ENCODE peak calls at places on chromosomes 11 and 22, in seven cellular contexts. R, S, Y, E, C, U and X are unnamed samples.

GRCh38 chr22:44181033-44181911 is 547 bp downstream of the PARVG start:
- DNase-seq in R (peak; percentile 56), C (no peak), E (no peak), S (no peak), Y (peak; percentile 54), U (peak; percentile 47), X (peak; percentile 31)

GRCh38 chr11:44270403-44271192 is 39.3 kb downstream of the ALX4 start:
- DNase-seq in R (no peak), E (no peak), S (no peak), U (no peak), C (no peak), Y (no peak), X (no peak)

GRCh38 chr11:2554338-2555240 is 109.8 kb downstream of the KCNQ1 start:
- DNase-seq in E (peak; percentile 52), C (no peak), R (no peak), U (peak; percentile 11), Y (no peak), S (no peak), X (no peak)

GRCh38 chr11:57536947-57537654 is at the start of gene SMTNL1:
- DNase-seq in C (no peak), R (no peak), S (no peak), Y (no peak), E (no peak), U (no peak), X (no peak)

GRCh38 chr22:41535244-41535643 is 9.0 kb downstream of the POLR3H start:
- DNase-seq in Y (no peak), S (peak; percentile 52), R (no peak), E (no peak), C (peak; percentile 60), U (no peak), X (no peak)

GRCh38 chr22:37089451-37089850 is 20.1 kb downstream of the TMPRSS6 start:
- DNase-seq in C (no peak), Y (no peak), S (peak; percentile 33), U (no peak), E (peak; percentile 26), R (no peak), X (no peak)

GRCh38 chr11:57772562-57772961 is 11.0 kb downstream of the CTNND1 start:
- DNase-seq in C (no peak), E (no peak), R (no peak), Y (no peak), S (no peak), U (no peak), X (peak; percentile 57)

GRCh38 chr11:36349345-36350136 is 53.5 kb downstream of the PRR5L start:
- DNase-seq in Y (no peak), R (no peak), C (peak; percentile 42), U (no peak), S (no peak), E (no peak), X (no peak)

GRCh38 chr22:27436591-27436990 is 365.0 kb downstream of the MN1 start:
- DNase-seq in Y (no peak), R (no peak), E (no peak), S (no peak), U (no peak), C (no peak), X (no peak)

GRCh38 chr22:16973591-16974297 is 34.3 kb downstream of the GAB4 start:
- DNase-seq in S (no peak), R (no peak), Y (no peak), U (no peak), E (no peak), C (no peak), X (no peak)

GRCh38 chr22:48892571-48893287 is 934.9 kb downstream of the BRD1 start:
- DNase-seq in E (no peak), S (no peak), R (no peak), C (no peak), Y (no peak), U (no peak), X (no peak)

GRCh38 chr22:48894064-48894671 is 933.5 kb downstream of the BRD1 start:
- DNase-seq in Y (no peak), R (no peak), E (no peak), C (no peak), S (no peak), U (no peak), X (no peak)

GRCh38 chr22:48894804-48895250 is 932.8 kb downstream of the BRD1 start:
- DNase-seq in E (no peak), U (no peak), S (no peak), R (no peak), C (no peak), Y (no peak), X (no peak)

GRCh38 chr22:48891688-48892380 is 935.8 kb downstream of the BRD1 start:
- DNase-seq in Y (no peak), E (no peak), S (no peak), U (no peak), R (no peak), C (no peak), X (no peak)

DNA sequence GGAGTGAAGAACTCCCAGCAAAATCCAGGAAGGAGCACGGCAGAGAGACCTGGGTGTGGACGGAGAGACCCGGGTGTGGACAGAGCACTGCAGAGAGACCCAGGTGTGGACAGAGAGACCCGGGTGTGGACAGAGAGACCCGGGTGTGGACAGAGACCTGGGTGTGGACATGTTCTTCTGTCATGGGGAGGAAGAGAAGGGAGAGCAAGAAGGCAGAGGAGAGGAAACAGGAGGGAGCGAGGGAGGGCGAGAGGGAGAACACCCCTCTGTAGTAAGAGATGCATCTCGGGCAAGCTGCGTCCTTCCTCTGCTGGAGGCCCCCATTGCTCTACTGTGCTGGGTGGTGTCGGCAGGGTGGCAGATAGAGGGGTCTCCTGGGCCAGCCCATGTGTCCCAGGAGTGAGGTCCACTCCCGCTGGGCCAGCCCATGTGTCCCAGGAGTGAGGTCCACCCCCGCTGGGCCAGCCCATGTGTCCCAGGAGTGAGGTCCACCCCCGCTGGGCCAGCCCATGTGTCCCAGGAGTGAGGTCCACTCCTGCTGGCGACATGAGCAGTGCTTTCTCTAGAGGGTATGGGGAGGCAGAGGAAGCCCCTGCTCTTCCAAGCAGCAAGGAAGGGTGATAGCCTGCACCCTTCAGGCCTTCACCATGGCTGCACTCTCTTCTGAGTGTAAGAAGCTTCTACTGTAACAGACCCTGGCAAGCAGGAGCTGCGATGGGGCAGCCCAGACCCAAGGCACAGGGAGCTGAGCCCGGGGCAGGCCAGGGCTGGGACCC is 934.2 kb downstream of the BRD1 start:
- DNase-seq in S (no peak), U (no peak), R (no peak), C (no peak), Y (no peak), E (no peak), X (no peak)
- H3K9me3 ChIP-seq in S (no peaks in the 10 kb centered on the region), U (peaks cover 9% of the 10 kb centered on the region), R (no peaks in the 10 kb centered on the region), C (no peaks in the 10 kb centered on the region), Y (no peaks in the 10 kb centered on the region), E (no peaks in the 10 kb centered on the region), X (peaks cover 4% of the 10 kb centered on the region)

DNA sequence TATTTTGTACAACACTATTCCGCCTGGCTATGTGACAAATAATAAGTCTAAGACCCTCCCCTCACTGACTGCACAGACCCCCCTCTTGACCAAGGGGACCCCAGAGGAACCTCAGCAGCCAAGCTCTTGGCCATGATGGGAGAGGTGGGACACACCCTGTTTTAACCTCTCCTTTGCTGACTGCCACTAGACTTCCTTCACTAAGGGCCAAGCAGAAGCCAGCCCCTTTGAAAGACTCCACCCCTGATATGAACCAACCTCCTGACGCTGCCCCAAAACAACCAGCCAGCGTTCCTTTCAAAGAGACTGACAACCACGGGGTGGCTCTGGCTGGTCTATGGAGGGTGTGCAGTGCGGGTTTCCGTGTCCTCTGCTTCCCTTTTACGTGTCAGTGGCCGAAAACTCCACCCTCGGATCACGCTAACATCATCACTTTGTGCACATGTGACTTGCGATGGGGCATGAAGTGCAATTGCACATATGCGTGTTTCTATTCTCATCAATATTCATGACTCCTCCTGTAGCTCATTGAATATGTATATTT is 643.8 kb downstream of the TBC1D22A start:
- DNase-seq in E (no peak), S (no peak), C (no peak), R (no peak), Y (no peak), U (no peak), X (no peak)
- H3K9me3 ChIP-seq in E (no peaks in the 10 kb centered on the region), S (no peaks in the 10 kb centered on the region), C (no peaks in the 10 kb centered on the region), R (no peaks in the 10 kb centered on the region), Y (no peaks in the 10 kb centered on the region), U (no peaks in the 10 kb centered on the region), X (no peaks in the 10 kb centered on the region)

GRCh38 chr22:47327241-47327640 is 564.8 kb downstream of the TBC1D22A start:
- DNase-seq in C (no peak), R (no peak), Y (no peak), S (no peak), E (no peak), U (no peak), X (no peak)

GRCh38 chr22:47328550-47329243 is 566.2 kb downstream of the TBC1D22A start:
- DNase-seq in U (no peak), R (no peak), E (no peak), S (peak; percentile 76), C (no peak), Y (no peak), X (peak; percentile 95)

GRCh38 chr22:47332246-47332980 is 570.0 kb downstream of the TBC1D22A start:
- DNase-seq in E (no peak), S (no peak), Y (no peak), U (no peak), R (no peak), C (no peak), X (no peak)

GRCh38 chr22:47331750-47332149 is 569.3 kb downstream of the TBC1D22A start:
- DNase-seq in U (no peak), Y (no peak), C (no peak), S (no peak), R (no peak), E (no peak), X (no peak)

GRCh38 chr22:47329727-47330653 is 567.5 kb downstream of the TBC1D22A start:
- DNase-seq in R (no peak), C (no peak), E (no peak), S (no peak), Y (no peak), U (no peak), X (no peak)
- H3K9me3 ChIP-seq in R (no peaks in the 10 kb centered on the region), C (no peaks in the 10 kb centered on the region), E (no peaks in the 10 kb centered on the region), S (peaks cover 9% of the 10 kb centered on the region), Y (no peaks in the 10 kb centered on the region), U (peaks cover 11% of the 10 kb centered on the region), X (peaks cover 10% of the 10 kb centered on the region)

DNA sequence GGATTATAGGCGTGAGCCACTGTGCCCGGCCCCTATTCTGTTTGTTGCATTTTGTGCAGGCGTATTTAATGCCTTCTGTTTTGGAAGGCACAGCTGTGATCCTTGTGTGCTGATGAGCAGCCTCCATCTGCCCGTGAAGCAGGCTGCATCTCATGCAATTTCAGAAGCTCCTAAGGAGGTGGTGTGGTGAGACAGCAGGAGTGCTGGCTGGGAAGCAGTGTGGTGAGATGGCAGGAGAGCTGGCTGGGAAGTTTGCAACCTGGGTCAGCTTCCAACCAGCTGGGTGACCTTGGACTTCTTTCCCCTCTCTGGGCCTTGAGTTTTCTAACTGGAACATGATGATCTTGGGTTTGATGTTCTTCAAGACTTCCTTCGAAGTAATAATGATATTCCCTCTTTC is 525.1 kb downstream of the TBC1D22A start:
- DNase-seq in Y (no peak), C (no peak), U (no peak), E (no peak), S (no peak), R (no peak), X (no peak)
- H3K9me3 ChIP-seq in Y (no peaks in the 10 kb centered on the region), C (no peaks in the 10 kb centered on the region), U (no peaks in the 10 kb centered on the region), E (no peaks in the 10 kb centered on the region), S (no peaks in the 10 kb centered on the region), R (no peaks in the 10 kb centered on the region), X (no peaks in the 10 kb centered on the region)